ENCODE peak calls at places on chromosomes 6 and 20, in eight cellular contexts. One of them, this sample, is unnamed.

GRCh38 chr6:56816393-56816792 is 138.5 kb upstream of the BEND6 start:
- DNase-seq in RWPE1: no peak
- DNase-seq in mammary epithelial cell: no peak
- DNase-seq in activated naive CD8-positive, alpha-beta T cell treated with anti-CD3 and anti-CD28 coated beads, Interleukin-2, amount 10 ng/mL, durations not matched to agents 7 days and 5 days: no peak
- DNase-seq in left colon: no peak
- DNase-seq in HCEC 1CT: no peak
- DNase-seq in GM04503: no peak
- DNase-seq in BJ: no peak
- DNase-seq in this sample: no peak

GRCh38 chr6:151022492-151022891 is 157.0 kb downstream of the MTHFD1L start:
- DNase-seq in GM04503: no peak
- DNase-seq in RWPE1: no peak
- DNase-seq in mammary epithelial cell: no peak
- DNase-seq in activated naive CD8-positive, alpha-beta T cell treated with anti-CD3 and anti-CD28 coated beads, Interleukin-2, amount 10 ng/mL, durations not matched to agents 7 days and 5 days: no peak
- DNase-seq in HCEC 1CT: no peak
- DNase-seq in BJ: no peak
- DNase-seq in left colon: no peak
- DNase-seq in this sample: no peak

GRCh38 chr20:59576216-59576953 is 28.0 kb upstream of the PHACTR3 start:
- DNase-seq in GM04503: no peak
- DNase-seq in BJ: no peak
- DNase-seq in mammary epithelial cell: no peak
- DNase-seq in activated naive CD8-positive, alpha-beta T cell treated with anti-CD3 and anti-CD28 coated beads, Interleukin-2, amount 10 ng/mL, durations not matched to agents 7 days and 5 days: no peak
- DNase-seq in left colon: no peak
- DNase-seq in RWPE1: no peak
- DNase-seq in HCEC 1CT: no peak
- DNase-seq in this sample: no peak

GRCh38 chr20:7159903-7160302 is 392.4 kb downstream of the BMP2 start:
- DNase-seq in activated naive CD8-positive, alpha-beta T cell treated with anti-CD3 and anti-CD28 coated beads, Interleukin-2, amount 10 ng/mL, durations not matched to agents 7 days and 5 days: no peak
- DNase-seq in BJ: no peak
- DNase-seq in mammary epithelial cell: peak
- DNase-seq in left colon: no peak
- DNase-seq in GM04503: no peak
- DNase-seq in HCEC 1CT: no peak
- DNase-seq in RWPE1: peak
- DNase-seq in this sample: no peak

GRCh38 chr6:129679758-129680157 is 30.2 kb downstream of the ARHGAP18 start:
- DNase-seq in RWPE1: no peak
- DNase-seq in HCEC 1CT: peak
- DNase-seq in mammary epithelial cell: no peak
- DNase-seq in BJ: no peak
- DNase-seq in left colon: no peak
- DNase-seq in GM04503: no peak
- DNase-seq in activated naive CD8-positive, alpha-beta T cell treated with anti-CD3 and anti-CD28 coated beads, Interleukin-2, amount 10 ng/mL, durations not matched to agents 7 days and 5 days: no peak
- DNase-seq in this sample: no peak

GRCh38 chr6:16239798-16240123 is 1.4 kb downstream of the GMPR start:
- DNase-seq in left colon: no peak
- DNase-seq in GM04503: no peak
- DNase-seq in RWPE1: no peak
- DNase-seq in mammary epithelial cell: no peak
- DNase-seq in BJ: no peak
- DNase-seq in activated naive CD8-positive, alpha-beta T cell treated with anti-CD3 and anti-CD28 coated beads, Interleukin-2, amount 10 ng/mL, durations not matched to agents 7 days and 5 days: no peak
- DNase-seq in HCEC 1CT: no peak
- DNase-seq in this sample: peak

GRCh38 chr6:95905132-95905531 is 110.6 kb upstream of the FUT9 start:
- DNase-seq in activated naive CD8-positive, alpha-beta T cell treated with anti-CD3 and anti-CD28 coated beads, Interleukin-2, amount 10 ng/mL, durations not matched to agents 7 days and 5 days: no peak
- DNase-seq in BJ: no peak
- DNase-seq in GM04503: no peak
- DNase-seq in mammary epithelial cell: no peak
- DNase-seq in RWPE1: no peak
- DNase-seq in left colon: no peak
- DNase-seq in HCEC 1CT: no peak
- DNase-seq in this sample: no peak

GRCh38 chr6:133587841-133588240 is 301.1 kb upstream of the TCF21 start:
- DNase-seq in GM04503: no peak
- DNase-seq in BJ: peak
- DNase-seq in left colon: no peak
- DNase-seq in RWPE1: no peak
- DNase-seq in HCEC 1CT: peak
- DNase-seq in mammary epithelial cell: no peak
- DNase-seq in activated naive CD8-positive, alpha-beta T cell treated with anti-CD3 and anti-CD28 coated beads, Interleukin-2, amount 10 ng/mL, durations not matched to agents 7 days and 5 days: no peak
- DNase-seq in this sample: no peak

GRCh38 chr6:134029495-134030455 is 22.6 kb downstream of the SLC2A12 start:
- DNase-seq in RWPE1: no peak
- DNase-seq in GM04503: no peak
- DNase-seq in BJ: peak
- DNase-seq in activated naive CD8-positive, alpha-beta T cell treated with anti-CD3 and anti-CD28 coated beads, Interleukin-2, amount 10 ng/mL, durations not matched to agents 7 days and 5 days: no peak
- DNase-seq in left colon: no peak
- DNase-seq in mammary epithelial cell: peak
- DNase-seq in HCEC 1CT: no peak
- DNase-seq in this sample: no peak

This sample was measured in GF-D8.